ENCODE peak calls at places on chromosome 22, in five cellular contexts. I, P, N, D and E are unnamed samples.

GRCh38 chr22:23068096-23068831 is 2.1 kb upstream of the GNAZ start:
- DNase-seq in D (no peak), P (peak), N (peak), I (no peak), E (peak)

GRCh38 chr22:47422736-47423135 is 660.3 kb downstream of the TBC1D22A start:
- DNase-seq in I (no peak), P (no peak), N (no peak), D (no peak), E (peak)

GRCh38 chr22:25935266-25936058 is 193.5 kb downstream of the MYO18B start:
- DNase-seq in N (no peak), D (no peak), I (no peak), P (no peak), E (no peak)

GRCh38 chr22:44450503-44450902 is 47.5 kb downstream of the RTL6 start:
- DNase-seq in N (no peak), I (no peak), P (no peak), D (no peak), E (no peak)

GRCh38 chr22:42929838-42930155 is 72.7 kb upstream of the ARFGAP3 start:
- DNase-seq in N (no peak), D (no peak), P (no peak), I (no peak), E (no peak)

GRCh38 chr22:17726561-17727243 is 47.6 kb downstream of the BID start:
- DNase-seq in I (no peak), D (peak), N (no peak), P (no peak), E (no peak)

GRCh38 chr22:47370448-47371262 is 608.2 kb downstream of the TBC1D22A start:
- DNase-seq in P (no peak), N (no peak), I (no peak), D (no peak), E (peak)

GRCh38 chr22:50700387-50701075 is 27.9 kb downstream of the SHANK3 start:
- DNase-seq in I (no peak), P (peak), N (peak), D (no peak), E (peak)

GRCh38 chr22:41504397-41504796 is 35.5 kb downstream of the ACO2 start:
- DNase-seq in N (no peak), D (peak), I (no peak), P (no peak), E (no peak)

GRCh38 chr22:45455621-45456020 is 42.1 kb downstream of the RIBC2 start:
- DNase-seq in N (no peak), I (no peak), D (no peak), P (no peak), E (no peak)

GRCh38 chr22:44448271-44448780 is 49.7 kb downstream of the RTL6 start:
- DNase-seq in P (peak), I (peak), N (peak), D (peak), E (peak)

GRCh38 chr22:40418366-40419201 is 48.2 kb downstream of the SGSM3 start:
- DNase-seq in I (no peak), N (no peak), P (peak), D (no peak), E (no peak)

GRCh38 chr22:47055921-47056320 is 293.5 kb downstream of the TBC1D22A start:
- DNase-seq in N (peak), D (no peak), P (peak), I (no peak), E (peak)

GRCh38 chr22:43473441-43473840 is 61.6 kb downstream of the MPPED1 start:
- DNase-seq in D (no peak), I (no peak), N (no peak), P (no peak), E (no peak)

GRCh38 chr22:35506259-35506570 is 34.4 kb upstream of the RASD2 start:
- DNase-seq in D (no peak), P (no peak), N (no peak), I (no peak), E (no peak)

GRCh38 chr22:45832180-45832579 is 144.8 kb downstream of the WNT7B start:
- DNase-seq in N (no peak), I (no peak), P (no peak), D (no peak), E (no peak)

GRCh38 chr22:42974223-42974622 is 40.7 kb downstream of the PACSIN2 start:
- DNase-seq in N (no peak), I (no peak), D (no peak), P (no peak), E (no peak)

GRCh38 chr22:42933783-42934144 is 76.7 kb upstream of the ARFGAP3 start:
- DNase-seq in P (no peak), N (no peak), D (peak), I (no peak), E (no peak)

GRCh38 chr22:36086170-36086490 is 57.5 kb upstream of the RBFOX2 start:
- DNase-seq in P (peak), D (no peak), N (no peak), I (peak), E (no peak)

GRCh38 chr22:42994917-42995562 is 19.9 kb downstream of the PACSIN2 start:
- DNase-seq in D (peak), I (no peak), P (peak), N (no peak), E (no peak)

GRCh38 chr22:46165975-46166374 is 15.6 kb downstream of the PPARA start:
- DNase-seq in P (no peak), I (no peak), D (no peak), N (no peak), E (no peak)

GRCh38 chr22:45240810-45241631 is at the start of gene KIAA0930:
- DNase-seq in N (peak), I (no peak), P (peak), D (peak), E (no peak)

GRCh38 chr22:42939941-42940653 is 74.9 kb downstream of the PACSIN2 start:
- DNase-seq in D (no peak), I (no peak), P (no peak), N (no peak), E (no peak)

GRCh38 chr22:36144886-36145541 is 15.5 kb downstream of the APOL3 start:
- DNase-seq in N (no peak), D (peak), P (peak), I (no peak), E (no peak)

GRCh38 chr22:46862418-46863324 is 100.2 kb downstream of the TBC1D22A start:
- DNase-seq in D (peak), I (no peak), P (no peak), N (no peak), E (no peak)

GRCh38 chr22:41557401-41558240 is 3.2 kb upstream of the CSDC2 start:
- DNase-seq in P (peak), N (peak), D (no peak), I (no peak), E (no peak)

GRCh38 chr22:24067587-24068376 is 56.7 kb downstream of the CABIN1 start:
- DNase-seq in D (no peak), N (no peak), P (peak), I (no peak), E (no peak)

GRCh38 chr22:17418890-17419324 is 49.6 kb downstream of the CECR2 start:
- DNase-seq in I (no peak), P (no peak), N (peak), D (no peak), E (peak)

GRCh38 chr22:43993072-43993760 is 30.9 kb upstream of the PARVB start:
- DNase-seq in I (no peak), P (peak), D (peak), N (peak), E (no peak)

GRCh38 chr22:46244771-46245170 is 5.3 kb downstream of the CDPF1 start:
- DNase-seq in D (no peak), P (no peak), I (no peak), N (no peak), E (no peak)

GRCh38 chr22:35065796-35066218 is at the start of gene ISX:
- DNase-seq in I (no peak), P (no peak), N (no peak), D (no peak), E (no peak)

GRCh38 chr22:46959369-46959768 is 196.9 kb downstream of the TBC1D22A start:
- DNase-seq in P (peak), D (no peak), I (no peak), N (no peak), E (no peak)

GRCh38 chr22:50581950-50582561 is 593 bp downstream of the CHKB start:
- DNase-seq in D (peak), I (no peak), N (no peak), P (peak), E (peak)

GRCh38 chr22:42717197-42717967 is 3.3 kb downstream of the A4GALT start:
- DNase-seq in D (peak), N (no peak), I (peak), P (no peak), E (no peak)

GRCh38 chr22:45129703-45130524 is 33.8 kb upstream of the NUP50 start:
- DNase-seq in P (no peak), D (peak), I (peak), N (no peak), E (no peak)

GRCh38 chr22:20027966-20028854 is 7.3 kb downstream of the TANGO2 start:
- DNase-seq in N (no peak), I (no peak), P (no peak), D (peak), E (no peak)

GRCh38 chr22:27391092-27391770 is 410.3 kb downstream of the MN1 start:
- DNase-seq in P (peak), I (no peak), D (no peak), N (peak), E (no peak)
- TF ChIP-seq CTCF in P (no peak), I (no peak), D (no peak), N (no peak), E (peak)

GRCh38 chr22:39384750-39385480 is 14.7 kb upstream of the TAB1 start:
- DNase-seq in N (no peak), I (no peak), D (peak), P (no peak), E (no peak)
- TF ChIP-seq CTCF in N (no peak), I (peak), D (peak), P (no peak), E (peak)

DNA sequence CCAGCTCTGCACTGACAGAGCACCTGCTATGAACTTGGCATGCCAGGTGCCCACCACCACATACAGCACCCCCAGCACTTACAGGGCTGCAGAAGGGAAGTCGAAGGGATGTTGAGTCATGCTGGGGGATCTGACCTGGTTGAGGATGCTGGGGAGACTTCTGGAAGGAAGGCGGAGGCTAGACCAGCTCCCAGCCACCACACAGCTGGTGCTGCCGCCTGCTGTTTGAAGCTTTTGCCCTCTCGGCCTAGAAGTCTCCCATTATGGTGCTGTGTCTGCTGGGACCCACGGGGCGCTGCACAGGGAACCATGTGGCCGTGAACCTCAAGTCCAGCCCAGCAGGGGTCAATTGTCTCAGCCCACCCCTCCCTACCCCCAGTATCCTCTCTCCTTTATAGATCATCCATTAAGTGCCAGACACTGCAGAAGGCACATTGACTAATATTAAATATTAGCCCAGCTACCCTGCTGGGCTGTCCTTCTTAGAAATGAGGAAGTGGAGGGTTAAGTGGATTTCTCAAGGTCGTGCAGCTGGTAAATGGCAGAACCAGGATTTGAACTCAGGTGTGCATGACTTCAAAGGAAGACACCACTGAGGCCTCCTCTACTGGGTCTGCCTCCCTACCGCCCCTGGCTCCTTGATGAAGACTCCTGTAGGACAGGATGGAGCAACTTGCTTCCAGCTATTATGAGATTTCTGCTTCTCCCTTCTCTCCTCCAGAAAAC is 49.7 kb downstream of the CYTH4 start:
- DNase-seq in D (peak), I (no peak), N (no peak), P (no peak), E (no peak)
- TF ChIP-seq CTCF in D (peak), I (no peak), N (no peak), P (no peak), E (no peak)

GRCh38 chr22:30539368-30539767 is 7.2 kb downstream of the SEC14L6 start:
- DNase-seq in I (no peak), N (no peak), P (no peak), D (no peak), E (no peak)
- TF ChIP-seq CTCF in I (no peak), N (no peak), P (no peak), D (no peak), E (no peak)

DNA sequence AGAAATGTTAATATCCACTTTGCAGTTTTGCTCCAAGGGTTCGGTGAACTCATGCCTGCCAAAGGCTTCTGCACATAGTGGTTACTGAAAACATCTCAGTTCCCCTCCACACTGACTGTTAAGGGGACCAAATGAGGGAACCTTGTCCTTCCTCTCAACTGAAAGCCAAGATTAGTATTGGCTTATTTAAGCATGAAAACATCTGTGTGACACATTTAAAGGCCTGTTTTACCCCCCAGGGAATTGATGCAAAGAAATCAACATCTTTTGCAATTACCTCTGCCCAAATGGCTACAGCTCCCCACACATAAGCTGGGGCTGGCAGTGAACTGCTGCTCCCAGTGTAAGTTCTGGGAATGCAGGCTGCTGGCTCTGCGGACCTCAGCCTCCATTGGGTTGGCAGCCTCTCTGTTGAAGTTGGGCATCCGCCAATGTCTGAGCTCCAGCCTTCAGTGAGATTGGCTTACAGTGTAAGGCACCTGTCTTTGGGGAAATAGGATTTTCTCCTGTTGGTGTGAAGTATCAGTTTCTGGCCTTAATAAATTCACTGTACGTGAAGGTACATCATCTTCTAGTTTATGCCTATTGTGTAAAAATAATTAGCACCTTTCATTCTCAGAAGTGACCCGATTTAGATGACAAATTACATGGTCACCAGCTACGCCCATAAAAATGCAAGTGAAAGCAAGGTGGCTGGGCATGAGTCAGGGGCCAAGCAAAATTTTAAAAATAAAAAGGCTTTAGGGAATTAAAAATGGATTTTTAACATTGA is 213.4 kb upstream of the SYN3 start:
- DNase-seq in N (peak), P (no peak), D (peak), I (no peak), E (no peak)
- TF ChIP-seq CTCF in N (no peak), P (no peak), D (no peak), I (no peak), E (peak)

GRCh38 chr22:30224161-30224857 is 22.2 kb downstream of the LIF start:
- DNase-seq in P (no peak), I (peak), D (peak), N (no peak), E (no peak)
- TF ChIP-seq CTCF in P (no peak), I (peak), D (no peak), N (no peak), E (peak)

GRCh38 chr22:21634844-21635243 is 2.3 kb downstream of the CCDC116 start:
- DNase-seq in P (no peak), I (no peak), D (no peak), N (peak), E (no peak)
- TF ChIP-seq CTCF in P (no peak), I (no peak), D (no peak), N (no peak), E (no peak)

DNA sequence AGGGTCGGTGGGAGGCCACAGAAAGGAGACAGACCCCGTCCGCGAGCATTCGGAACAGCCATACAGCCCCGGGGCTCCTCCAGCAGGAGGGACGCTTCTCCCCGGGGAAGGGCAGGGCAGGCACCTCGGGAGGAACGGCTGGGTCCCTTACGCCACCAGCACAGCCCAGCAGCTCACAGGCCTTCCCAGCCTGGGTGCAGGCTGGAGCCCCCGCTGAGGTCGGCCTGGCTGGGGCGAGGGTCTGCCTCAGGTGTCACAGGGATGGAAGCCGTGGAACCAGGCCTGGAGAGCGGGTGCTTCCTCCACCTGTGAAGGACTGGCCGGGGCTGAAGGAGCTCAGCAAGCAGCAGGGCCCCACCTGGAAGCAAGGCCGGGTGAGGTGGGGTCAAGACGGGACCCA is 732.3 kb downstream of the BRD1 start:
- DNase-seq in I (no peak), P (no peak), D (no peak), N (peak), E (peak)
- TF ChIP-seq CTCF in I (no peak), P (no peak), D (no peak), N (no peak), E (no peak)